ENCODE peak calls at places on chromosome 11, in six cellular contexts. B, V, M, Q, X and C are unnamed samples. For H3K4me1, the result is how much of the 10 kb centered on the place peaks cover.

GRCh38 chr11:43681543-43681942 is 1.0 kb downstream of the HSD17B12 start:
- DNase-seq in B (no peak), V (no peak), M (no peak), Q (no peak), X (no peak), C (no peak)

GRCh38 chr11:57638005-57638760 is 11.5 kb downstream of the YPEL4 start:
- DNase-seq in B (peak), V (peak), M (peak), Q (peak), X (peak), C (no peak)

GRCh38 chr11:27242591-27242990 is 120.4 kb downstream of the CCDC34 start:
- DNase-seq in B (no peak), V (no peak), M (no peak), Q (no peak), X (no peak), C (no peak)

GRCh38 chr11:41118521-41118920 is 340.9 kb downstream of the LRRC4C start:
- DNase-seq in B (no peak), V (no peak), M (no peak), Q (no peak), X (no peak), C (no peak)

GRCh38 chr11:118198370-118198769 is 21.9 kb upstream of the SCN2B start:
- DNase-seq in B (peak), V (peak), M (peak), Q (peak), X (peak), C (no peak)

GRCh38 chr11:61011950-61012830 is 40.7 kb downstream of the CD6 start:
- DNase-seq in B (no peak), V (no peak), M (no peak), Q (no peak), X (peak), C (no peak)

GRCh38 chr11:18608373-18608772 is 8.8 kb downstream of the MISFA start:
- DNase-seq in B (no peak), V (no peak), M (no peak), Q (peak), X (no peak), C (no peak)

GRCh38 chr11:18731949-18732821 is 6.2 kb upstream of the IGSF22 start:
- DNase-seq in B (peak), V (peak), M (no peak), Q (peak), X (peak), C (peak)

GRCh38 chr11:28529046-28529445 is 420.9 kb downstream of the METTL15 start:
- DNase-seq in B (no peak), V (no peak), M (no peak), Q (no peak), X (no peak), C (no peak)

GRCh38 chr11:116786966-116787365 is 857 bp downstream of the ZPR1 start:
- DNase-seq in B (no peak), V (no peak), M (no peak), Q (no peak), X (peak), C (no peak)

GRCh38 chr11:115528217-115528616 is 24.0 kb upstream of the CADM1 start:
- DNase-seq in B (no peak), V (no peak), M (no peak), Q (no peak), X (no peak), C (no peak)

GRCh38 chr11:1749020-1749758 is 1.2 kb downstream of the IFITM10 start:
- DNase-seq in B (no peak), V (no peak), M (peak), Q (no peak), X (peak), C (no peak)

GRCh38 chr11:62708423-62709261 is 1.2 kb downstream of the GNG3 start:
- DNase-seq in B (peak), V (peak), M (no peak), Q (no peak), X (no peak), C (no peak)

GRCh38 chr11:131710511-131710910 is 340.1 kb downstream of the NTM start:
- DNase-seq in B (no peak), V (no peak), M (no peak), Q (no peak), X (no peak), C (no peak)

GRCh38 chr11:72813740-72814138 is 472 bp upstream of the ATG16L2 start:
- DNase-seq in B (no peak), V (no peak), M (peak), Q (no peak), X (peak), C (no peak)

GRCh38 chr11:26905368-26905767 is 88.5 kb upstream of the FIBIN start:
- DNase-seq in B (no peak), V (no peak), M (no peak), Q (no peak), X (peak), C (no peak)

GRCh38 chr11:1384206-1384965 is 5.3 kb upstream of the BRSK2 start:
- DNase-seq in B (no peak), V (no peak), M (peak), Q (no peak), X (no peak), C (no peak)

GRCh38 chr11:5507177-5507576 is 2.6 kb downstream of the UBQLN3 start:
- DNase-seq in B (no peak), V (no peak), M (no peak), Q (no peak), X (no peak), C (no peak)

GRCh38 chr11:33266418-33267215 is 9.4 kb downstream of the HIPK3 start:
- DNase-seq in B (peak), V (no peak), M (no peak), Q (no peak), X (no peak), C (no peak)

GRCh38 chr11:121240650-121241299 is 51.8 kb upstream of the SC5D start:
- DNase-seq in B (no peak), V (no peak), M (no peak), Q (no peak), X (peak), C (no peak)

GRCh38 chr11:19861171-19861570 is 148.5 kb downstream of the NAV2 start:
- DNase-seq in B (no peak), V (no peak), M (no peak), Q (no peak), X (no peak), C (no peak)

GRCh38 chr11:73597340-73597955 is 464 bp downstream of the FAM168A start:
- DNase-seq in B (no peak), V (no peak), M (no peak), Q (no peak), X (peak), C (no peak)

GRCh38 chr11:2702771-2703486 is 3.1 kb upstream of the KCNQ1OT1 start:
- DNase-seq in B (no peak), V (no peak), M (peak), Q (no peak), X (no peak), C (no peak)

GRCh38 chr11:88340366-88340930 is 2.9 kb upstream of the CTSC start:
- DNase-seq in B (no peak), V (no peak), M (no peak), Q (no peak), X (no peak), C (no peak)
- H3K4me1 ChIP-seq in B (under half), V (under half), M (under half), Q (under half), X (under half), C (under half)

GRCh38 chr11:12748561-12748960 is 74.3 kb downstream of the TEAD1 start:
- DNase-seq in B (no peak), V (no peak), M (no peak), Q (no peak), X (no peak), C (no peak)

GRCh38 chr11:12752868-12753267 is 78.6 kb downstream of the TEAD1 start:
- DNase-seq in B (no peak), V (no peak), M (no peak), Q (no peak), X (no peak), C (no peak)

GRCh38 chr11:12746593-12747097 is 72.4 kb downstream of the TEAD1 start:
- DNase-seq in B (peak), V (peak), M (peak), Q (peak), X (peak), C (peak)

GRCh38 chr11:12749442-12749841 is 75.2 kb downstream of the TEAD1 start:
- DNase-seq in B (no peak), V (no peak), M (no peak), Q (no peak), X (no peak), C (no peak)

DNA sequence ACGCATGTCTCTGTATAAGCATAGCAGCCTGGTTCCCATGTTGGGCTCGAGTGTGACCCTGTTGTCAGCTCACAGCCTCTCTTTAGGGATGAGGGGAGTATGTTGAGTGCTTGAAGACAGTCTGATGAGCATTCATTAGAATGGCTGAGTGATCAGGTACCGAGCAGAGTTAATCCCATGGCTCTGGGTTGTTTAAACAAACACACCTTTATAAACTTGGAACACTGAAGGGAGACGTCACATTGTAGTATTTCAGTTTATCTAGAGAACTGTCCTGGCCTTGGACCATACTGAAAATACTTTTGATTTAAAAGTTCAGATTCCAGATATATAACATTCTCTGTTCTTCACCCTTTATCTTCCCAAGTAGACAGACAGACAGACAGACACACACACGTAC is 76.0 kb downstream of the TEAD1 start:
- DNase-seq in B (no peak), V (no peak), M (no peak), Q (no peak), X (no peak), C (no peak)
- H3K4me1 ChIP-seq in B (under half), V (under half), M (under half), Q (under half), X (under half), C (under half)

DNA sequence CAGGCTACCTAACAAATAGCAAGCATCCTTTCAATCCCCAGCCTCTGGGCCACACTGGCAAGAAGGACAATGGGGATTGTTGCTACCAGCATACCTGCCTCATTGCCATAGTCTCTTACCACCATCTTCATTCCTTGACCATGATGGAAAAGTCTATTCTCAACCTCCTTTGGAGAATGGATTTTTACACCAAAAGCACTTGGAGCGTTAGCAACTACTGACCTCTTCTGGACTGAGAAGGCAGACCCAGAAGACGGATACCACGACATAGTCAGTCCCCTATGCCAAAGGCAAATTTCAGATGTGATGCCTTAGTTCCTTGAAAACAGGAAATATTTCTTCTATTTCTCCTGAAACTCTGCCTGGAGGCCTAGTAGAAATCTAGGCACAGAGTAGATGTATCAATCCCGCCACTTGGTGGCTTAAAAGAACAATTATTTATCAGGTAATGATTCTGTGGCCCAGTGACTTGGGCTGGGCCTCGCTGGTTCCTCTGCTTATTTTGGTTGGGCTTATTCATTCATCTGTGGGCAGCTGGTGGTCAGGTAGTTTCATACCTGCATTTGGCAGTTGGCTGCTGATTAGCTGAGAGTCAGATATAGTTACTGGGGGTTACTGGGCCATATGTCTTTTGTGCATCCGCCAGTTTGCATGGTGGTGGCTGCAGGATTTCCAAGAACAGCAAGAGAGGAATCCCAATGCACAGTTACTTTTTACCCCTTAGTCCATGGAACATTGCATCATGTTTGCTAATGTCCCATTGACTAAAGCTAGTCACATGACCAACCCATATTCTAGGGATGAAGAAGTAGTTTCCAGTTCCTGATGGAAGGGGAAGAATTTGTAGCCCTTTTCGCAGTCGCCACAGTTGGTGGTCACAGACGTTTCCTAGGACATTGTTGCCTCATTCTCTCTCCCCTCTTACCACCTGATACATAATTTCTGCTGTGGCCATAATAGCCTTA is 75.2 kb downstream of the DHCR7 start:
- DNase-seq in B (no peak), V (no peak), M (no peak), Q (no peak), X (no peak), C (no peak)
- H3K4me1 ChIP-seq in B (under half), V (under half), M (under half), Q (under half), X (under half), C (under half)

GRCh38 chr11:64767344-64768299 is 7.8 kb upstream of the PYGM start:
- DNase-seq in B (peak), V (peak), M (peak), Q (no peak), X (peak), C (no peak)

GRCh38 chr11:64769283-64769682 is 9.1 kb downstream of the SF1 start:
- DNase-seq in B (peak), V (no peak), M (no peak), Q (no peak), X (no peak), C (no peak)

GRCh38 chr11:64766881-64767280 is 7.1 kb upstream of the PYGM start:
- DNase-seq in B (no peak), V (no peak), M (no peak), Q (no peak), X (peak), C (no peak)

GRCh38 chr11:64770120-64770519 is 8.2 kb downstream of the SF1 start:
- DNase-seq in B (peak), V (no peak), M (no peak), Q (no peak), X (no peak), C (no peak)

DNA sequence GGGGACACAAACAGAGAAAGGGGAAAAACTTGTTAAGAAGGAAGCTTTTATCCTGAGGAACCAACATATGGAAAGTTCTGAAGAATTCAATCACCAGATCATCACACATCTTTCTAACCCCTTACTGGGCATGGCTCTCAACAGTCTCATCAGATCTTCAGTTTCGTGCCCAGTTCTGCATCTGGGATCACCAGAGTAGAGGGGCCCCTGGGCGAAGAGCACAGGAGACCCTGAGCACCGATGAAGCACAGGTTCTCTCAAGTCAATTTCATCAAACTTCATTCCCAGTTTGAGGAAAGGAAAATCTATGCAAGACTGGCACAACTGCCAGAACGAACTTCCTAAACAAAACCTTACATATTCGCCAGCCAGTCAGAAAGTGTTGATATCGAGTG is 8.5 kb upstream of the PYGM start:
- DNase-seq in B (peak), V (no peak), M (no peak), Q (no peak), X (no peak), C (no peak)
- H3K4me1 ChIP-seq in B (under half), V (under half), M (under half), Q (under half), X (under half), C (under half)

GRCh38 chr11:67302571-67303131 is 679 bp upstream of the SSH3 start:
- DNase-seq in B (peak), V (peak), M (peak), Q (no peak), X (no peak), C (no peak)
- H3K4me1 ChIP-seq in B (under half), V (under half), M (under half), Q (under half), X (under half), C (under half)

GRCh38 chr11:112398798-112399197 is 138.1 kb upstream of the PLET1 start:
- DNase-seq in B (no peak), V (no peak), M (no peak), Q (no peak), X (no peak), C (no peak)
- H3K4me1 ChIP-seq in B (under half), V (under half), M (under half), Q (under half), X (under half), C (under half)